ENCODE peak calls at places on chromosome X, in five cellular contexts. H is RPMI7951, Y is KG1, F is BJ, I is LoVo. X is an unnamed sample.

GRCh38 chrX:15350329-15350996 is 15.1 kb upstream of the PIGA start:
- DNase-seq in H (no peak), Y (no peak), F (no peak), I (no peak), X (no peak)

GRCh38 chrX:45758738-45759397 is 558.2 kb upstream of the DIPK2B start:
- DNase-seq in H (peak), Y (no peak), F (no peak), I (no peak), X (no peak)

GRCh38 chrX:9141496-9141895 is 107.6 kb upstream of the FAM9B start:
- DNase-seq in H (peak), Y (no peak), F (peak), I (no peak), X (no peak)

GRCh38 chrX:129983575-129984131 is 1.2 kb downstream of the BCORL1 start:
- DNase-seq in H (no peak), Y (no peak), F (no peak), I (no peak), X (no peak)

GRCh38 chrX:45126158-45126557 is 74.5 kb downstream of the DIPK2B start:
- DNase-seq in H (no peak), Y (no peak), F (no peak), I (no peak), X (no peak)

GRCh38 chrX:150150081-150150779 is 211.9 kb upstream of the EOLA2 start:
- DNase-seq in H (peak), Y (no peak), F (no peak), I (no peak), X (no peak)

GRCh38 chrX:93580634-93581033 is 92.7 kb downstream of the NAP1L3 start:
- DNase-seq in H (no peak), Y (no peak), F (no peak), I (no peak), X (no peak)

GRCh38 chrX:23127586-23127985 is 127.8 kb downstream of the DDX53 start:
- DNase-seq in H (no peak), Y (no peak), F (no peak), I (no peak), X (no peak)

GRCh38 chrX:120751683-120752082 is 121.8 kb upstream of the C1GALT1C1 start:
- DNase-seq in H (no peak), Y (no peak), F (no peak), I (no peak), X (no peak)

GRCh38 chrX:76428243-76429130 is 977 bp downstream of the MAGEE1 start:
- DNase-seq in H (no peak), Y (no peak), F (no peak), I (no peak), X (peak)

GRCh38 chrX:136491832-136492231 is 4.1 kb downstream of the BRS3 start:
- DNase-seq in H (no peak), Y (no peak), F (no peak), I (no peak), X (no peak)

GRCh38 chrX:19017271-19017670 is 33.4 kb upstream of the PHKA2 start:
- DNase-seq in H (peak), Y (no peak), F (no peak), I (peak), X (no peak)

GRCh38 chrX:132480581-132481203 is 8.1 kb downstream of the MBNL3 start:
- DNase-seq in H (peak), Y (peak), F (peak), I (peak), X (no peak)

GRCh38 chrX:153900806-153901752 is 3.4 kb upstream of the AVPR2 start:
- DNase-seq in H (peak), Y (peak), F (peak), I (no peak), X (peak)

GRCh38 chrX:125203737-125204578 is 115.7 kb upstream of the TEX13C start:
- DNase-seq in H (peak), Y (no peak), F (no peak), I (no peak), X (no peak)

GRCh38 chrX:153771686-153772607 is 7.9 kb downstream of the PLXNB3 start:
- DNase-seq in H (no peak), Y (no peak), F (no peak), I (no peak), X (no peak)

GRCh38 chrX:18927558-18927957 is 56.4 kb downstream of the PHKA2 start:
- DNase-seq in H (no peak), Y (no peak), F (no peak), I (no peak), X (no peak)

GRCh38 chrX:15702488-15703371 is 35.3 kb upstream of the CA5B start:
- DNase-seq in H (no peak), Y (no peak), F (no peak), I (no peak), X (no peak)

GRCh38 chrX:107686792-107687191 is 58.5 kb downstream of the PRPS1 start:
- DNase-seq in H (peak), Y (no peak), F (no peak), I (no peak), X (no peak)

GRCh38 chrX:40174594-40175415 is 77.0 kb upstream of the BCOR start:
- DNase-seq in H (peak), Y (peak), F (no peak), I (peak), X (no peak)

GRCh38 chrX:68833855-68834331 is 5.1 kb downstream of the EFNB1 start:
- DNase-seq in H (no peak), Y (no peak), F (no peak), I (peak), X (no peak)

GRCh38 chrX:46208225-46208854 is 336.9 kb downstream of the ZNF674 start:
- DNase-seq in H (peak), Y (no peak), F (peak), I (peak), X (no peak)

GRCh38 chrX:13226214-13226613 is 93.6 kb downstream of the ATXN3L start:
- DNase-seq in H (peak), Y (no peak), F (no peak), I (no peak), X (no peak)

GRCh38 chrX:16999275-16999674 is 52.8 kb downstream of the REPS2 start:
- DNase-seq in H (peak), Y (no peak), F (no peak), I (no peak), X (no peak)

GRCh38 chrX:103356897-103357296 is 591 bp downstream of the TCEAL9 start:
- DNase-seq in H (no peak), Y (no peak), F (no peak), I (no peak), X (no peak)

GRCh38 chrX:46791927-46792825 is 33.3 kb upstream of the SLC9A7 start:
- DNase-seq in H (peak), Y (peak), F (peak), I (peak), X (no peak)

GRCh38 chrX:29470029-29470428 is 745.3 kb upstream of the MAGEB2 start:
- DNase-seq in H (no peak), Y (no peak), F (peak), I (peak), X (no peak)

GRCh38 chrX:133776072-133776471 is 209.3 kb downstream of the GPC3 start:
- DNase-seq in H (no peak), Y (no peak), F (no peak), I (no peak), X (peak)

GRCh38 chrX:21989415-21989814 is 42.7 kb upstream of the PHEX start:
- DNase-seq in H (no peak), Y (no peak), F (no peak), I (no peak), X (no peak)

GRCh38 chrX:75609361-75609760 is 86.5 kb upstream of the ZDHHC15 start:
- DNase-seq in H (no peak), Y (no peak), F (no peak), I (no peak), X (no peak)

GRCh38 chrX:79182616-79183015 is 38.1 kb downstream of the GPR174 start:
- DNase-seq in H (no peak), Y (no peak), F (no peak), I (no peak), X (no peak)

GRCh38 chrX:119477812-119478232 is 9.6 kb downstream of the SLC25A5 start:
- DNase-seq in H (peak), Y (no peak), F (peak), I (peak), X (no peak)

GRCh38 chrX:11367609-11368430 is 74.6 kb downstream of the AMELX start:
- DNase-seq in H (peak), Y (no peak), F (no peak), I (no peak), X (no peak)

GRCh38 chrX:48703642-48704481 is 7.3 kb downstream of the SUV39H1 start:
- DNase-seq in H (peak), Y (no peak), F (peak), I (peak), X (no peak)

X was measured in activated T-cell treated with anti-CD3 and anti-CD28 coated beads for 1 hour.